ENCODE peak calls at places on chromosomes 7 and 10, in seven cellular contexts. One of them, this sample, is unnamed.

GRCh38 chr10:74156919-74157289 is 5.9 kb downstream of the ADK start:
- DNase-seq in sigmoid colon: no peak
- DNase-seq in activated naive CD4-positive, alpha-beta T cell: no peak
- DNase-seq in NCI-H510A treated with DMSO at 0.1 percent for 48 hours: no peak
- DNase-seq in Peyer's patch: no peak
- DNase-seq in nephron progenitor cell: no peak
- DNase-seq in cardiac muscle cell: peak
- DNase-seq in this sample: no peak

GRCh38 chr7:14905764-14906163 is 3.2 kb upstream of the DGKB start:
- DNase-seq in sigmoid colon: no peak
- DNase-seq in activated naive CD4-positive, alpha-beta T cell: no peak
- DNase-seq in NCI-H510A treated with DMSO at 0.1 percent for 48 hours: peak
- DNase-seq in Peyer's patch: no peak
- DNase-seq in nephron progenitor cell: no peak
- DNase-seq in cardiac muscle cell: no peak
- DNase-seq in this sample: peak

GRCh38 chr7:7524121-7524520 is 11.6 kb downstream of the COL28A1 start:
- DNase-seq in sigmoid colon: no peak
- DNase-seq in activated naive CD4-positive, alpha-beta T cell: no peak
- DNase-seq in NCI-H510A treated with DMSO at 0.1 percent for 48 hours: no peak
- DNase-seq in Peyer's patch: no peak
- DNase-seq in nephron progenitor cell: no peak
- DNase-seq in cardiac muscle cell: no peak
- DNase-seq in this sample: no peak

GRCh38 chr7:157962458-157963306 is 624.9 kb downstream of the PTPRN2 start:
- DNase-seq in sigmoid colon: no peak
- DNase-seq in activated naive CD4-positive, alpha-beta T cell: no peak
- DNase-seq in NCI-H510A treated with DMSO at 0.1 percent for 48 hours: peak
- DNase-seq in Peyer's patch: no peak
- DNase-seq in nephron progenitor cell: no peak
- DNase-seq in cardiac muscle cell: no peak
- DNase-seq in this sample: peak

GRCh38 chr10:69224862-69225657 is 4.9 kb downstream of the HKDC1 start:
- DNase-seq in sigmoid colon: no peak
- DNase-seq in activated naive CD4-positive, alpha-beta T cell: no peak
- DNase-seq in NCI-H510A treated with DMSO at 0.1 percent for 48 hours: no peak
- DNase-seq in Peyer's patch: no peak
- DNase-seq in nephron progenitor cell: no peak
- DNase-seq in cardiac muscle cell: no peak
- DNase-seq in this sample: no peak

GRCh38 chr7:109984726-109985125 is 1106.2 kb upstream of the LRRN3 start:
- DNase-seq in sigmoid colon: no peak
- DNase-seq in activated naive CD4-positive, alpha-beta T cell: no peak
- DNase-seq in NCI-H510A treated with DMSO at 0.1 percent for 48 hours: no peak
- DNase-seq in Peyer's patch: no peak
- DNase-seq in nephron progenitor cell: no peak
- DNase-seq in cardiac muscle cell: no peak
- DNase-seq in this sample: no peak

GRCh38 chr7:135802697-135803096 is 54.1 kb upstream of the FAM180A start:
- DNase-seq in sigmoid colon: no peak
- DNase-seq in activated naive CD4-positive, alpha-beta T cell: no peak
- DNase-seq in NCI-H510A treated with DMSO at 0.1 percent for 48 hours: no peak
- DNase-seq in Peyer's patch: no peak
- DNase-seq in nephron progenitor cell: no peak
- DNase-seq in cardiac muscle cell: no peak
- DNase-seq in this sample: no peak

GRCh38 chr10:12549297-12549696 is 199.9 kb downstream of the CAMK1D start:
- DNase-seq in sigmoid colon: no peak
- DNase-seq in activated naive CD4-positive, alpha-beta T cell: no peak
- DNase-seq in NCI-H510A treated with DMSO at 0.1 percent for 48 hours: no peak
- DNase-seq in Peyer's patch: no peak
- DNase-seq in nephron progenitor cell: no peak
- DNase-seq in cardiac muscle cell: no peak
- DNase-seq in this sample: no peak

GRCh38 chr7:103338864-103339263 is 5.7 kb downstream of the DNAJC2 start:
- DNase-seq in sigmoid colon: no peak
- DNase-seq in activated naive CD4-positive, alpha-beta T cell: no peak
- DNase-seq in NCI-H510A treated with DMSO at 0.1 percent for 48 hours: no peak
- DNase-seq in Peyer's patch: no peak
- DNase-seq in nephron progenitor cell: no peak
- DNase-seq in cardiac muscle cell: no peak
- DNase-seq in this sample: no peak

GRCh38 chr10:122186822-122187810 is 84.0 kb upstream of the BTBD16 start:
- DNase-seq in sigmoid colon: no peak
- DNase-seq in activated naive CD4-positive, alpha-beta T cell: no peak
- DNase-seq in NCI-H510A treated with DMSO at 0.1 percent for 48 hours: no peak
- DNase-seq in Peyer's patch: no peak
- DNase-seq in nephron progenitor cell: no peak
- DNase-seq in cardiac muscle cell: no peak
- DNase-seq in this sample: no peak